ENCODE peak calls at places on chromosome 4, in four cellular contexts. One of them, this sample, is unnamed.
A peak's percentile ranks its signal among the peaks of the same experiment; 100 is the strongest.

GRCh38 chr4:71355045-71355444 is 16.2 kb downstream of the SLC4A4 start:
- DNase-seq in gastrocnemius medialis: no peak
- DNase-seq in astrocyte: no peak
- DNase-seq in ELF-1: no peak
- DNase-seq in this sample: no peak

GRCh38 chr4:153362184-153362583 is 17.7 kb downstream of the MND1 start:
- DNase-seq in gastrocnemius medialis: no peak
- DNase-seq in astrocyte: no peak
- DNase-seq in ELF-1: no peak
- DNase-seq in this sample: no peak

GRCh38 chr4:20158195-20158594 is 93.5 kb upstream of the SLIT2 start:
- DNase-seq in gastrocnemius medialis: no peak
- DNase-seq in astrocyte: no peak
- DNase-seq in ELF-1: no peak
- DNase-seq in this sample: no peak

GRCh38 chr4:67101612-67102011 is 443.7 kb downstream of the CENPC start:
- DNase-seq in gastrocnemius medialis: no peak
- DNase-seq in astrocyte: no peak
- DNase-seq in ELF-1: no peak
- DNase-seq in this sample: no peak

GRCh38 chr4:182189107-182189878 is 53.9 kb upstream of the TENM3 start:
- DNase-seq in gastrocnemius medialis: no peak
- DNase-seq in astrocyte: peak; percentile 100
- DNase-seq in ELF-1: peak; percentile 69
- DNase-seq in this sample: peak; percentile 95

GRCh38 chr4:2650276-2650675 is 105.9 kb downstream of the TNIP2 start:
- DNase-seq in gastrocnemius medialis: peak; percentile 16
- DNase-seq in astrocyte: no peak
- DNase-seq in ELF-1: no peak
- DNase-seq in this sample: no peak

GRCh38 chr4:99755223-99755944 is 61.2 kb upstream of the DAPP1 start:
- DNase-seq in gastrocnemius medialis: no peak
- DNase-seq in astrocyte: peak; percentile 46
- DNase-seq in ELF-1: no peak
- DNase-seq in this sample: peak; percentile 37

GRCh38 chr4:185096032-185096653 is 46.9 kb upstream of the SLC25A4 start:
- DNase-seq in gastrocnemius medialis: no peak
- DNase-seq in astrocyte: peak; percentile 18
- DNase-seq in ELF-1: no peak
- DNase-seq in this sample: peak; percentile 35

GRCh38 chr4:13470379-13470778 is 13.8 kb downstream of the RAB28 start:
- DNase-seq in gastrocnemius medialis: no peak
- DNase-seq in astrocyte: no peak
- DNase-seq in ELF-1: no peak
- DNase-seq in this sample: no peak

GRCh38 chr4:55355555-55355954 is 9.5 kb downstream of the SRD5A3 start:
- DNase-seq in gastrocnemius medialis: no peak
- DNase-seq in astrocyte: no peak
- DNase-seq in ELF-1: no peak
- DNase-seq in this sample: no peak

This sample was measured in M059J.